ENCODE peak calls at places on chromosome 3, in four cellular contexts. One of them, this sample, is unnamed.

GRCh38 chr3:115790759-115791158 is 167.4 kb downstream of the GAP43 start:
- DNase-seq in CD8-positive, alpha-beta T cell: peak; percentile 68
- DNase-seq in neural crest cell: no peak
- DNase-seq in hepatocyte: peak; percentile 79
- DNase-seq in this sample: no peak

GRCh38 chr3:14534379-14535191 is 5.6 kb downstream of the GRIP2 start:
- DNase-seq in CD8-positive, alpha-beta T cell: no peak
- DNase-seq in neural crest cell: no peak
- DNase-seq in hepatocyte: no peak
- DNase-seq in this sample: no peak

GRCh38 chr3:122484985-122485384 is 29.8 kb downstream of the KPNA1 start:
- DNase-seq in CD8-positive, alpha-beta T cell: no peak
- DNase-seq in neural crest cell: no peak
- DNase-seq in hepatocyte: no peak
- DNase-seq in this sample: no peak

GRCh38 chr3:52086939-52087675 is 30.7 kb upstream of the DUSP7 start:
- DNase-seq in CD8-positive, alpha-beta T cell: no peak
- DNase-seq in neural crest cell: no peak
- DNase-seq in hepatocyte: no peak
- DNase-seq in this sample: no peak

GRCh38 chr3:81554805-81555204 is 206.6 kb downstream of the GBE1 start:
- DNase-seq in CD8-positive, alpha-beta T cell: no peak
- DNase-seq in neural crest cell: no peak
- DNase-seq in hepatocyte: no peak
- DNase-seq in this sample: no peak

GRCh38 chr3:13711911-13712650 is 163.2 kb downstream of the FBLN2 start:
- DNase-seq in CD8-positive, alpha-beta T cell: no peak
- DNase-seq in neural crest cell: no peak
- DNase-seq in hepatocyte: no peak
- DNase-seq in this sample: peak; percentile 2

GRCh38 chr3:8441969-8442559 is 59.6 kb upstream of the LMCD1 start:
- DNase-seq in CD8-positive, alpha-beta T cell: no peak
- DNase-seq in neural crest cell: peak; percentile 33
- DNase-seq in hepatocyte: peak; percentile 81
- DNase-seq in this sample: peak; percentile 11

GRCh38 chr3:4988815-4989648 is 9.8 kb downstream of the BHLHE40 start:
- DNase-seq in CD8-positive, alpha-beta T cell: no peak
- DNase-seq in neural crest cell: no peak
- DNase-seq in hepatocyte: peak; percentile 24
- DNase-seq in this sample: no peak

GRCh38 chr3:17775073-17775472 is 32.6 kb upstream of the TBC1D5 start:
- DNase-seq in CD8-positive, alpha-beta T cell: peak; percentile 24
- DNase-seq in neural crest cell: no peak
- DNase-seq in hepatocyte: no peak
- DNase-seq in this sample: no peak

GRCh38 chr3:192571197-192571791 is 156.0 kb downstream of the FGF12 start:
- DNase-seq in CD8-positive, alpha-beta T cell: no peak
- DNase-seq in neural crest cell: no peak
- DNase-seq in hepatocyte: no peak
- DNase-seq in this sample: no peak

GRCh38 chr3:192675958-192676649 is 51.2 kb downstream of the FGF12 start:
- DNase-seq in CD8-positive, alpha-beta T cell: no peak
- DNase-seq in neural crest cell: no peak
- DNase-seq in hepatocyte: no peak
- DNase-seq in this sample: no peak

GRCh38 chr3:178785961-178786360 is 249.7 kb downstream of the KCNMB2 start:
- DNase-seq in CD8-positive, alpha-beta T cell: no peak
- DNase-seq in neural crest cell: no peak
- DNase-seq in hepatocyte: no peak
- DNase-seq in this sample: no peak

GRCh38 chr3:184531580-184532290 is 29.9 kb upstream of the EPHB3 start:
- DNase-seq in CD8-positive, alpha-beta T cell: no peak
- DNase-seq in neural crest cell: no peak
- DNase-seq in hepatocyte: no peak
- DNase-seq in this sample: no peak

GRCh38 chr3:99925584-99925983 is 107.9 kb downstream of the CMSS1 start:
- DNase-seq in CD8-positive, alpha-beta T cell: no peak
- DNase-seq in neural crest cell: no peak
- DNase-seq in hepatocyte: peak; percentile 51
- DNase-seq in this sample: no peak

GRCh38 chr3:42077785-42078184 is 13.4 kb upstream of the TRAK1 start:
- DNase-seq in CD8-positive, alpha-beta T cell: no peak
- DNase-seq in neural crest cell: no peak
- DNase-seq in hepatocyte: no peak
- DNase-seq in this sample: no peak

GRCh38 chr3:197877902-197878301 is 72.1 kb upstream of the RPL35A start:
- DNase-seq in CD8-positive, alpha-beta T cell: no peak
- DNase-seq in neural crest cell: no peak
- DNase-seq in hepatocyte: no peak
- DNase-seq in this sample: no peak

GRCh38 chr3:123688241-123688747 is 103.4 kb upstream of the HACD2 start:
- DNase-seq in CD8-positive, alpha-beta T cell: no peak
- DNase-seq in neural crest cell: no peak
- DNase-seq in hepatocyte: no peak
- DNase-seq in this sample: no peak

GRCh38 chr3:152942366-152942765 is 107.4 kb downstream of the P2RY1 start:
- DNase-seq in CD8-positive, alpha-beta T cell: no peak
- DNase-seq in neural crest cell: no peak
- DNase-seq in hepatocyte: no peak
- DNase-seq in this sample: no peak

GRCh38 chr3:120348065-120348980 is 831 bp downstream of the LRRC58 start:
- DNase-seq in CD8-positive, alpha-beta T cell: peak; percentile 71
- DNase-seq in neural crest cell: no peak
- DNase-seq in hepatocyte: peak; percentile 13
- DNase-seq in this sample: no peak

GRCh38 chr3:9951962-9952805 is at the start of gene PRRT3:
- DNase-seq in CD8-positive, alpha-beta T cell: peak; percentile 56
- DNase-seq in neural crest cell: peak; percentile 42
- DNase-seq in hepatocyte: peak; percentile 55
- DNase-seq in this sample: no peak

GRCh38 chr3:50192689-50193141 is 1.3 kb downstream of the GNAT1 start:
- DNase-seq in CD8-positive, alpha-beta T cell: peak; percentile 81
- DNase-seq in neural crest cell: peak; percentile 94
- DNase-seq in hepatocyte: peak; percentile 72
- DNase-seq in this sample: peak; percentile 87

GRCh38 chr3:12691733-12692132 is 27.8 kb upstream of the RAF1 start:
- DNase-seq in CD8-positive, alpha-beta T cell: no peak
- DNase-seq in neural crest cell: no peak
- DNase-seq in hepatocyte: no peak
- DNase-seq in this sample: no peak

GRCh38 chr3:50174947-50175524 is 16.4 kb upstream of the GNAT1 start:
- DNase-seq in CD8-positive, alpha-beta T cell: peak; percentile 15
- DNase-seq in neural crest cell: no peak
- DNase-seq in hepatocyte: no peak
- DNase-seq in this sample: no peak

GRCh38 chr3:25288416-25288815 is 139.6 kb upstream of the RARB start:
- DNase-seq in CD8-positive, alpha-beta T cell: no peak
- DNase-seq in neural crest cell: no peak
- DNase-seq in hepatocyte: no peak
- DNase-seq in this sample: no peak

GRCh38 chr3:154904328-154904727 is 175.8 kb upstream of the MME start:
- DNase-seq in CD8-positive, alpha-beta T cell: no peak
- DNase-seq in neural crest cell: no peak
- DNase-seq in hepatocyte: peak; percentile 13
- DNase-seq in this sample: no peak

GRCh38 chr3:20060924-20061323 is 20.7 kb downstream of the KAT2B start:
- DNase-seq in CD8-positive, alpha-beta T cell: no peak
- DNase-seq in neural crest cell: no peak
- DNase-seq in hepatocyte: no peak
- DNase-seq in this sample: no peak

GRCh38 chr3:13537244-13537921 is 11.5 kb upstream of the FBLN2 start:
- DNase-seq in CD8-positive, alpha-beta T cell: no peak
- DNase-seq in neural crest cell: no peak
- DNase-seq in hepatocyte: no peak
- DNase-seq in this sample: no peak

GRCh38 chr3:174859109-174859735 is at the start of gene NAALADL2:
- DNase-seq in CD8-positive, alpha-beta T cell: no peak
- DNase-seq in neural crest cell: no peak
- DNase-seq in hepatocyte: peak; percentile 23
- DNase-seq in this sample: no peak

GRCh38 chr3:143078883-143079282 is 40.7 kb upstream of the CHST2 start:
- DNase-seq in CD8-positive, alpha-beta T cell: no peak
- DNase-seq in neural crest cell: no peak
- DNase-seq in hepatocyte: no peak
- DNase-seq in this sample: no peak

GRCh38 chr3:54882114-54882833 is 45.6 kb downstream of the LRTM1 start:
- DNase-seq in CD8-positive, alpha-beta T cell: no peak
- DNase-seq in neural crest cell: no peak
- DNase-seq in hepatocyte: peak; percentile 51
- DNase-seq in this sample: no peak

GRCh38 chr3:133209871-133210550 is 171.8 kb downstream of the TMEM108 start:
- DNase-seq in CD8-positive, alpha-beta T cell: no peak
- DNase-seq in neural crest cell: no peak
- DNase-seq in hepatocyte: peak; percentile 6
- DNase-seq in this sample: no peak

GRCh38 chr3:31871939-31872507 is 109.0 kb downstream of the OSBPL10 start:
- DNase-seq in CD8-positive, alpha-beta T cell: no peak
- DNase-seq in neural crest cell: no peak
- DNase-seq in hepatocyte: no peak
- DNase-seq in this sample: no peak

GRCh38 chr3:31878231-31878838 is 102.7 kb downstream of the OSBPL10 start:
- DNase-seq in CD8-positive, alpha-beta T cell: no peak
- DNase-seq in neural crest cell: no peak
- DNase-seq in hepatocyte: no peak
- DNase-seq in this sample: no peak

GRCh38 chr3:31873254-31873653 is 107.8 kb downstream of the OSBPL10 start:
- DNase-seq in CD8-positive, alpha-beta T cell: no peak
- DNase-seq in neural crest cell: no peak
- DNase-seq in hepatocyte: no peak
- DNase-seq in this sample: no peak

GRCh38 chr3:31877559-31877958 is 103.5 kb downstream of the OSBPL10 start:
- DNase-seq in CD8-positive, alpha-beta T cell: no peak
- DNase-seq in neural crest cell: no peak
- DNase-seq in hepatocyte: no peak
- DNase-seq in this sample: no peak

DNA sequence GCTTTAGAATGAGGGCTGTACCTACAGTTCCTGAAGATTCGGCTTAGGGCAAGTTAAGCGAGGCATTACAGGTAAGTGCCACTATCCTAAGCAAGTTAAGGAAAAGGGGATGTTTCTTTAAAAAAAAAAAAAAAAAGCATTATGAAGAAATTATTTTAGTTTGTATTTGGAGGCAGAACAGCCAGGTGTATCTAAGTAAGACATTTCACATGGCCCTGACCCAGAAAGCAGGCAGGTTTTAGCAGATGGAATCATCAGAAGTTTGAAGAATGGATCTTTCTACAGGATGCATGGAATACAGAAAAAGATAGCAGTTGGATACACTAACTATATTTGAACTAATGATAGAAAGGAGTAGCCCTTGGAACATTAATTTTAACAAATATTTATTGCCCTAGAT is 105.6 kb downstream of the OSBPL10 start:
- DNase-seq in CD8-positive, alpha-beta T cell: no peak
- DNase-seq in neural crest cell: no peak
- DNase-seq in hepatocyte: no peak
- DNase-seq in this sample: no peak
- TF ChIP-seq CTCF in CD8-positive, alpha-beta T cell: no peak
- TF ChIP-seq CTCF in neural crest cell: no peak
- TF ChIP-seq CTCF in hepatocyte: no peak
- TF ChIP-seq CTCF in this sample: no peak

DNA sequence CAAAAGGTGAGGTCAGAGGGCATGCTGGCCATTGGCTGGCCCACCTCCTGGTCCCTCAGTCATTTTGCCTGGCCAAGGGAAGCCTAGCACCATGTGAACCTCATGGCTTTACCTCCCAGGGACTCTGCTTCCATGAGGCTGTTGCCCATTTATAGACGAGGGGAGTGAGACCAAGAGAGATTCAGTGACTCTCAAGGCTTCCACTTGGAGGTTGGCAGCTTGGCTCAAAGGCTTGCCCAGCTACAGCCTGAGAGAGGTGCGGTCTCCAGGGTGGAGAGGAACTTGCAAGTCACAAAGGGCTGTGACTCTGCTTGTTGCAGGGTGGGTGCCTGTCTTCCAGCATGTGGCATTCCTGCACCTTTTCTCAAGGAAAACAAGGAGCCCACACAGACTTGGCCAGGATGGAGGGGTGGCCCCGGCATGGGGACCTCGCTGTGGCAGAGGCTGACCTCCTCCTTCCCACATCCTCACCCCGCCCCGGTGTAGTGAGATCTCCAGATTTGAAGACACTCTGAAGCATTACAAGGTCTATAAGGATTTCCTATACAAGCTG is 24.5 kb downstream of the CFAP100 start:
- DNase-seq in CD8-positive, alpha-beta T cell: no peak
- DNase-seq in neural crest cell: no peak
- DNase-seq in hepatocyte: no peak
- DNase-seq in this sample: no peak
- TF ChIP-seq CTCF in CD8-positive, alpha-beta T cell: no peak
- TF ChIP-seq CTCF in neural crest cell: no peak
- TF ChIP-seq CTCF in hepatocyte: no peak
- TF ChIP-seq CTCF in this sample: no peak

GRCh38 chr3:170483485-170484262 is 65.0 kb downstream of the CLDN11 start:
- DNase-seq in CD8-positive, alpha-beta T cell: no peak
- DNase-seq in neural crest cell: no peak
- DNase-seq in hepatocyte: no peak
- DNase-seq in this sample: no peak
- TF ChIP-seq CTCF in CD8-positive, alpha-beta T cell: no peak
- TF ChIP-seq CTCF in neural crest cell: peak; percentile 31
- TF ChIP-seq CTCF in hepatocyte: no peak
- TF ChIP-seq CTCF in this sample: peak; percentile 33

GRCh38 chr3:75171632-75172230 is 492.4 kb upstream of the FRG2C start:
- DNase-seq in CD8-positive, alpha-beta T cell: no peak
- DNase-seq in neural crest cell: no peak
- DNase-seq in hepatocyte: peak; percentile 22
- DNase-seq in this sample: no peak
- TF ChIP-seq CTCF in CD8-positive, alpha-beta T cell: no peak
- TF ChIP-seq CTCF in neural crest cell: peak; percentile 73
- TF ChIP-seq CTCF in hepatocyte: peak; percentile 65
- TF ChIP-seq CTCF in this sample: peak; percentile 69

GRCh38 chr3:1082024-1082633 is 10.7 kb upstream of the CNTN6 start:
- DNase-seq in CD8-positive, alpha-beta T cell: no peak
- DNase-seq in neural crest cell: peak; percentile 41
- DNase-seq in hepatocyte: peak; percentile 80
- DNase-seq in this sample: peak; percentile 22
- TF ChIP-seq CTCF in CD8-positive, alpha-beta T cell: no peak
- TF ChIP-seq CTCF in neural crest cell: peak; percentile 86
- TF ChIP-seq CTCF in hepatocyte: peak; percentile 76
- TF ChIP-seq CTCF in this sample: peak; percentile 87

DNA sequence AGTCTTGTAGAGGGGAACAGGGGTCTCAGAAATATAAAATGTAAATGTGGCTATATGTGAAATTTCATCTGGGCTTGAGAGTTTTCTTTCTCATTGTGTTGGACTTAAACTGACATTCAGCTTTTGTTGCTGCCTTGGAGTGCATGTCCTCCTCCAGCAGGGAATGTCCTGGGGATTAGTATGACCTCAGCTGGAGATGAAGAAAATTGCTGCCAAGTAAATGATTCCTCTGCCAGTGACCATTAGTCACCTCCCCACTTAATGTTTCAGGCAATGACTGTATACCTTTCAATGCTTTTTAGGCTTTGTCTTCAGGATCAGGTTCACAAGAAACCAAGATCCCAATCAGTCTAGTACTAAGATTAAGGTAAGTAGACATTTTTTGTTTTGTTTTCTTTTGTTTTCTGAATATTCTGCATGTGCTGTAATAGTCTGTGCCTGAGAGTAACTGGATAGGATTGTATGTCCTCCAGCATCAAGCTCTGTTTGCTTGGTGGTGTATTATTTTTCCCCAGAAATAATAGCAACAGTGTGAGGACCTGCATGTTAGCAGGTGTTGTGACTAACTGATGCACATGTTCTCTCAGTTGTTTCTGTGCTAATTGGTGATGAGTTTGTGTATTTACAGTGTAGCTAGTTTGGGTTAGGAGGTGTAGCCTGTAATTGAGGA is 18.1 kb upstream of the SLC22A13 start:
- DNase-seq in CD8-positive, alpha-beta T cell: no peak
- DNase-seq in neural crest cell: no peak
- DNase-seq in hepatocyte: peak; percentile 26
- DNase-seq in this sample: no peak
- TF ChIP-seq CTCF in CD8-positive, alpha-beta T cell: no peak
- TF ChIP-seq CTCF in neural crest cell: no peak
- TF ChIP-seq CTCF in hepatocyte: peak; percentile 17
- TF ChIP-seq CTCF in this sample: no peak